ENCODE peak calls at places on chromosomes 13 and 19, in nine cellular contexts. N, Y, C, S, E, V, H, B and P are unnamed samples.

GRCh38 chr19:8487137-8487851 is 15.1 kb downstream of the PRAM1 start:
- DNase-seq in N (no peak), Y (peak), C (no peak), S (no peak), E (peak), V (no peak), H (no peak), B (no peak), P (no peak)

GRCh38 chr13:112105884-112106283 is 38.9 kb downstream of the SOX1 start:
- DNase-seq in N (no peak), Y (no peak), C (no peak), S (no peak), E (no peak), V (no peak), H (no peak), B (no peak), P (no peak)

GRCh38 chr13:65488606-65489005 is 1741.5 kb downstream of the PCDH9 start:
- DNase-seq in N (no peak), Y (no peak), C (no peak), S (no peak), E (no peak), V (no peak), H (no peak), B (no peak), P (no peak)

GRCh38 chr13:111177081-111177711 is 62.1 kb downstream of the ARHGEF7 start:
- DNase-seq in N (peak), Y (peak), C (peak), S (no peak), E (peak), V (peak), H (no peak), B (no peak), P (peak)

GRCh38 chr13:49240017-49240416 is 7.7 kb upstream of the CDADC1 start:
- DNase-seq in N (no peak), Y (peak), C (no peak), S (no peak), E (no peak), V (no peak), H (no peak), B (no peak), P (no peak)

GRCh38 chr13:27923794-27924528 is 4.2 kb downstream of the PDX1 start:
- DNase-seq in N (no peak), Y (no peak), C (no peak), S (no peak), E (no peak), V (no peak), H (no peak), B (no peak), P (no peak)

GRCh38 chr19:35166100-35167063 is 11.8 kb downstream of the FXYD5 start:
- DNase-seq in N (no peak), Y (no peak), C (no peak), S (no peak), E (no peak), V (no peak), H (peak), B (no peak), P (no peak)

GRCh38 chr19:18416778-18417249 is 2.4 kb upstream of the SSBP4 start:
- DNase-seq in N (peak), Y (peak), C (peak), S (peak), E (peak), V (peak), H (peak), B (peak), P (peak)

GRCh38 chr19:18514800-18515682 is 6.8 kb downstream of the ELL start:
- DNase-seq in N (peak), Y (peak), C (peak), S (peak), E (peak), V (peak), H (peak), B (no peak), P (peak)

GRCh38 chr19:46287585-46287984 is 9.3 kb upstream of the HIF3A start:
- DNase-seq in N (no peak), Y (no peak), C (no peak), S (no peak), E (no peak), V (no peak), H (no peak), B (no peak), P (no peak)

GRCh38 chr13:54611400-54611799 is 1582.8 kb downstream of the OLFM4 start:
- DNase-seq in N (no peak), Y (no peak), C (no peak), S (no peak), E (no peak), V (no peak), H (no peak), B (no peak), P (no peak)

GRCh38 chr13:44903596-44903995 is 85.7 kb downstream of the NUFIP1 start:
- DNase-seq in N (peak), Y (peak), C (peak), S (peak), E (peak), V (peak), H (peak), B (peak), P (peak)

GRCh38 chr19:50925734-50926133 is 14.5 kb upstream of the KLK4 start:
- DNase-seq in N (no peak), Y (no peak), C (no peak), S (no peak), E (no peak), V (no peak), H (no peak), B (no peak), P (no peak)

GRCh38 chr19:15284896-15285295 is 47.4 kb downstream of the BRD4 start:
- DNase-seq in N (no peak), Y (no peak), C (no peak), S (no peak), E (no peak), V (no peak), H (no peak), B (no peak), P (peak)

GRCh38 chr19:17220207-17220758 is 5.1 kb downstream of the USE1 start:
- DNase-seq in N (no peak), Y (peak), C (no peak), S (peak), E (peak), V (no peak), H (no peak), B (no peak), P (no peak)

GRCh38 chr13:30004204-30004603 is 153.8 kb upstream of the UBL3 start:
- DNase-seq in N (no peak), Y (no peak), C (no peak), S (no peak), E (no peak), V (no peak), H (no peak), B (no peak), P (no peak)

GRCh38 chr19:50827476-50827875 is 3.9 kb upstream of the KLK1 start:
- DNase-seq in N (no peak), Y (no peak), C (no peak), S (no peak), E (no peak), V (no peak), H (no peak), B (no peak), P (no peak)

GRCh38 chr19:32824136-32824835 is 45.3 kb downstream of the SLC7A9 start:
- DNase-seq in N (no peak), Y (no peak), C (no peak), S (no peak), E (no peak), V (no peak), H (no peak), B (no peak), P (no peak)

GRCh38 chr13:55160911-55161310 is 1979.8 kb upstream of the PRR20A start:
- DNase-seq in N (no peak), Y (no peak), C (no peak), S (no peak), E (no peak), V (no peak), H (no peak), B (no peak), P (no peak)

GRCh38 chr13:51971520-51972426 is 39.5 kb downstream of the ATP7B start:
- DNase-seq in N (no peak), Y (no peak), C (no peak), S (no peak), E (no peak), V (no peak), H (no peak), B (no peak), P (no peak)

GRCh38 chr19:7242601-7243258 is 51.5 kb downstream of the INSR start:
- DNase-seq in N (no peak), Y (peak), C (no peak), S (no peak), E (no peak), V (peak), H (no peak), B (no peak), P (no peak)

GRCh38 chr19:47107201-47107952 is 6.2 kb downstream of the ZC3H4 start:
- DNase-seq in N (no peak), Y (peak), C (peak), S (no peak), E (no peak), V (no peak), H (no peak), B (no peak), P (no peak)

GRCh38 chr19:32652893-32653625 is 21.9 kb downstream of the ANKRD27 start:
- DNase-seq in N (peak), Y (peak), C (peak), S (peak), E (peak), V (peak), H (no peak), B (no peak), P (peak)

GRCh38 chr19:44748426-44749254 is at the start of gene BCL3:
- DNase-seq in N (peak), Y (peak), C (peak), S (peak), E (peak), V (peak), H (peak), B (no peak), P (peak)

GRCh38 chr13:83499286-83499685 is 383.0 kb downstream of the SLITRK1 start:
- DNase-seq in N (no peak), Y (no peak), C (no peak), S (no peak), E (no peak), V (no peak), H (no peak), B (no peak), P (no peak)

GRCh38 chr13:50712469-50712868 is 131.0 kb downstream of the DLEU7 start:
- DNase-seq in N (no peak), Y (no peak), C (no peak), S (no peak), E (no peak), V (no peak), H (no peak), B (no peak), P (no peak)

GRCh38 chr19:55345818-55346724 is 6.4 kb downstream of the KMT5C start:
- DNase-seq in N (no peak), Y (peak), C (peak), S (peak), E (peak), V (peak), H (peak), B (no peak), P (no peak)

GRCh38 chr13:60282708-60283107 is 114.3 kb upstream of the TDRD3 start:
- DNase-seq in N (no peak), Y (no peak), C (no peak), S (no peak), E (no peak), V (no peak), H (no peak), B (no peak), P (no peak)

GRCh38 chr19:51047031-51047335 is 12.2 kb upstream of the KLK12 start:
- DNase-seq in N (no peak), Y (no peak), C (no peak), S (no peak), E (no peak), V (no peak), H (peak), B (no peak), P (peak)

GRCh38 chr19:33758541-33759013 is 38.1 kb upstream of the KCTD15 start:
- DNase-seq in N (no peak), Y (no peak), C (no peak), S (no peak), E (no peak), V (no peak), H (no peak), B (no peak), P (peak)

GRCh38 chr13:28753208-28753892 is 34.6 kb upstream of the SLC46A3 start:
- DNase-seq in N (peak), Y (peak), C (peak), S (no peak), E (peak), V (no peak), H (no peak), B (peak), P (peak)

GRCh38 chr13:97395437-97396136 is 38.4 kb upstream of the RAP2A start:
- DNase-seq in N (no peak), Y (no peak), C (no peak), S (no peak), E (no peak), V (no peak), H (no peak), B (no peak), P (no peak)

GRCh38 chr19:13024126-13024957 is 29.1 kb downstream of the NFIX start:
- DNase-seq in N (no peak), Y (no peak), C (no peak), S (no peak), E (no peak), V (no peak), H (no peak), B (no peak), P (no peak)

GRCh38 chr13:101394597-101394996 is 21.7 kb downstream of the NALCN start:
- DNase-seq in N (no peak), Y (no peak), C (no peak), S (no peak), E (no peak), V (no peak), H (no peak), B (no peak), P (no peak)

GRCh38 chr19:39970424-39970673 is 616 bp upstream of the PSMC4 start:
- DNase-seq in N (no peak), Y (no peak), C (no peak), S (no peak), E (no peak), V (no peak), H (no peak), B (no peak), P (no peak)

DNA sequence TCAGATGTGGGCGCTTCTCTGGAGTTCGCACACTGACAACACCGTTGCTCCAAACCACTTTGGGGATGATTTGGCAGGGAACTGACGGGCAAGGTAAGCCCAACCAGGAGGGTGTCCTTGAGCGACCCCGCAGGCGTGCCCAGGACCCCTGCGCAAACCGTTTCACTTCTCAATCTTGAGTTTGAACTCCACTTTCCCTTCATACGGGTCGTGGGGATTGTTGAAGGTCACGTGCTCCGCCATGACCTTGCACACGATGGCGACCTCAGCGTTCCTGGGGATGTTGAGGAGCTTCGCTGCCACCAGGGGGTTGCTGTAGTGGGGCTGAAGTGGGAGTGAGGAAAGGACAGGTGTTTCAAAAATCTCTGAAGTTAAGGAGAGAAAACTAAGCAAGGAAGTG is 8.8 kb downstream of the ATP4B start:
- DNase-seq in N (no peak), Y (no peak), C (peak), S (no peak), E (peak), V (peak), H (peak), B (peak), P (peak)
- TF ChIP-seq CTCF in N (no peak), Y (no peak), C (no peak), S (no peak), E (no peak), V (no peak), H (no peak), B (no peak), P (no peak)

GRCh38 chr19:10388957-10389356 is 8.6 kb upstream of the TYK2 start:
- DNase-seq in N (peak), Y (peak), C (peak), S (peak), E (peak), V (peak), H (peak), B (peak), P (peak)

GRCh38 chr19:10392120-10392519 is 11.2 kb downstream of the CDC37 start:
- DNase-seq in N (no peak), Y (no peak), C (no peak), S (no peak), E (no peak), V (no peak), H (no peak), B (no peak), P (no peak)

GRCh38 chr19:10393137-10393536 is 10.2 kb downstream of the CDC37 start:
- DNase-seq in N (no peak), Y (no peak), C (no peak), S (no peak), E (no peak), V (no peak), H (no peak), B (no peak), P (no peak)

GRCh38 chr19:10390652-10391286 is 10.4 kb upstream of the TYK2 start:
- DNase-seq in N (peak), Y (peak), C (peak), S (peak), E (peak), V (peak), H (peak), B (peak), P (peak)

DNA sequence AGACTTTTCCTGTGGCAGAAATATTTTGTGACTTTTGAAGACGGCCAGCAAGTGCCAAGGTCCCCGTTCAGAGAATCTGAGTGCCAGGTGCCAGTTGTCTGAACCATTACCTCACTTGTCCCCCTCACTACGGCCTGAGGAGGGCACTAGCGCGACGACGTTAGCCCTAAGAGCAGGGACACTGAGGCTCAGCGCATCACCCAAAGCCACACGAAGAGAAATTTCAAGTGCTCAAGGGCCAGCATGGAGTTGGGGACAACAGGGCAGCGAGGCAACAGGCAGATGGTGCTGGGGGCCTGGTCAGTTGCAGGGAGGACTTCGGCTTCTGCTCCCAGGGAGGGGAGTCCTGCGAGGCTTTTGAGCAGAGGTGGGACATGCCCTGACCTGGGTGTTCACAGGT is 9.5 kb upstream of the TYK2 start:
- DNase-seq in N (no peak), Y (no peak), C (no peak), S (no peak), E (no peak), V (no peak), H (no peak), B (no peak), P (no peak)
- TF ChIP-seq POLR2A in N (no peak), Y (no peak), C (no peak), S (no peak), E (no peak), V (no peak), H (no peak), B (no peak), P (no peak)

DNA sequence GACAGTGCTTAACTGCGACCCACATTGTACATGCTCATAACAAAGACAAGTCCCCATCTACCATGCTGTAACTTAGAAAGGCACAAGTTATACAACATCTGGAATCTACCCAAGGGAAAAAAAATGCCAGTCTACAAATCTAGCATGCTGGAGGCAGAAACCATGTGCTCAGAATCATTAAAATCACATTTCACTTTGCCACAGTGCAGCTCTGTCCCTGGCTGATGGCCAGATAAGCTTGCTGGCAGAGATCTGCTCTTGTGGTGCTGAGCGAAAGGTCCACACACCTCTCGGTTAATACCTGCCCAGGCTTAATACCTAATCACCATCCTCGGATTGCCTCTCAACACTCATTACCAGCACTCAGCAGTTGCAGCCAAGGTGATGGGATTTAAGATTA is 74.1 kb upstream of the UQCRFS1 start:
- DNase-seq in N (no peak), Y (no peak), C (no peak), S (no peak), E (no peak), V (no peak), H (no peak), B (no peak), P (peak)
- TF ChIP-seq CTCF in N (no peak), Y (no peak), C (no peak), S (no peak), E (no peak), V (no peak), H (no peak), B (no peak), P (no peak)

GRCh38 chr19:3978145-3978544 is 7.1 kb downstream of the EEF2 start:
- DNase-seq in N (no peak), Y (no peak), C (no peak), S (no peak), E (no peak), V (no peak), H (no peak), B (no peak), P (no peak)

GRCh38 chr19:3981373-3981735 is 3.9 kb downstream of the EEF2 start:
- DNase-seq in N (peak), Y (no peak), C (no peak), S (no peak), E (no peak), V (no peak), H (no peak), B (no peak), P (no peak)

GRCh38 chr19:3979289-3979673 is 6.0 kb downstream of the EEF2 start:
- DNase-seq in N (peak), Y (no peak), C (no peak), S (peak), E (no peak), V (no peak), H (peak), B (no peak), P (no peak)

GRCh38 chr19:3980353-3981251 is 4.7 kb downstream of the EEF2 start:
- DNase-seq in N (peak), Y (no peak), C (no peak), S (peak), E (no peak), V (no peak), H (peak), B (no peak), P (no peak)

DNA sequence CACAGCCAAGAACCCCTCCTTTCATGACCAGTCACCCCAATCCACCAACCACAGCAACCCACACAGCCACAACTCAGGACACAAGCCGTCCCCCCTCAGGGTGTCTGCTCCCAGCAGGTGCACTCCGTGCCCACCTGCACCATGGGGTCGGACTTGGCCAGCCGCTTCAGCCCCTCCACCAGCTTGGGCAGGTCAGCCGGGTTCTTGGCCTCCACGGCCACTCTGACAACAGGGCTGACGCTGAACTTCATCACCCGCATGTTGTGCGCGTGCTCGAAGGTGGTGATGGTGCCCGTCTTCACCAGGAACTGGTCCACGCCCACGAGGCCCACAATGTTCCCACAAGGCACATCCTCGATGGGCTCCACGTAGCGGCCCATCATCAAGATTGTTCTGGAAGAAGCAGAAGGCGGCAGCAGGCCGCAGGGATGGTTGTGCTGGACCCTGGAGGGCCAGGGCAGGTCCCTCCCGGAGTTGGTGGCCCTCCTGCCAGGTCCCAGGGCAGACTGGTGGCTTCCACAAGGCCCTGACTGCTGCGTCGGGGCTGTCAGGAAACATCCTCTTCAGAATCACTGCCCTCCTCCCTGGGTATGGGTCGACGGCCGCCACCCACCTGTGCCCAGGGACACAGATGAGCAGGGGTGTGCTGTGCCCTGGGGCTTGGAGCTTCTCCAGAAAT is 5.5 kb downstream of the EEF2 start:
- DNase-seq in N (peak), Y (no peak), C (no peak), S (peak), E (no peak), V (no peak), H (no peak), B (no peak), P (no peak)
- TF ChIP-seq POLR2A in N (no peak), Y (no peak), C (no peak), S (no peak), E (no peak), V (no peak), H (no peak), B (no peak), P (no peak)